ENCODE peak calls at places on chromosomes 6 and 20, in six cellular contexts. K is PC-9, F is Panc1, X is lower lobe of right lung, Q is A673, E is left ventricle myocardium inferior. T is an unnamed sample.
A peak's percentile ranks its signal among the peaks of the same experiment; 100 is the strongest.

GRCh38 chr6:166109608-166110007 is 58.0 kb downstream of the TBXT start:
- DNase-seq in Q (no peak), F (no peak), K (no peak), E (no peak), X (no peak), T (no peak)

GRCh38 chr20:25019381-25020155 is 27.0 kb upstream of the APMAP start:
- DNase-seq in F (no peak), K (no peak), E (no peak), X (no peak), Q (no peak), T (no peak)

GRCh38 chr6:97665410-97665809 is 382.4 kb upstream of the MMS22L start:
- DNase-seq in E (no peak), X (no peak), K (no peak), Q (no peak), F (no peak), T (no peak)

GRCh38 chr6:41135062-41135832 is 18.9 kb downstream of the TREML1 start:
- DNase-seq in X (no peak), K (no peak), F (no peak), Q (no peak), E (no peak), T (no peak)

GRCh38 chr20:25461281-25461650 is 53.8 kb downstream of the GINS1 start:
- DNase-seq in F (no peak), Q (no peak), E (no peak), K (no peak), X (no peak), T (no peak)

GRCh38 chr6:6709106-6709505 is 120.6 kb downstream of the LY86 start:
- DNase-seq in K (no peak), F (no peak), Q (no peak), X (no peak), E (no peak), T (no peak)

GRCh38 chr6:25485820-25486559 is 166.0 kb upstream of the SCGN start:
- DNase-seq in E (peak; percentile 66), Q (peak; percentile 65), K (no peak), F (no peak), X (no peak), T (no peak)

GRCh38 chr6:131877999-131878789 is 70.4 kb downstream of the ENPP1 start:
- DNase-seq in F (no peak), K (no peak), E (no peak), Q (no peak), X (no peak), T (no peak)

GRCh38 chr6:135225911-135226310 is 44.8 kb downstream of the MYB start:
- DNase-seq in F (no peak), Q (no peak), X (no peak), E (no peak), K (no peak), T (no peak)

GRCh38 chr20:4717816-4718215 is 3.9 kb upstream of the PRND start:
- DNase-seq in K (no peak), E (no peak), X (no peak), F (no peak), Q (peak; percentile 42), T (no peak)

GRCh38 chr6:109304284-109305015 is 77.8 kb downstream of the CD164 start:
- DNase-seq in E (no peak), F (no peak), X (no peak), K (no peak), Q (no peak), T (no peak)

GRCh38 chr6:54053893-54054391 is 57.3 kb upstream of the MLIP start:
- DNase-seq in X (no peak), F (peak; percentile 12), K (peak; percentile 68), E (no peak), Q (peak; percentile 74), T (peak; percentile 65)

GRCh38 chr20:36861625-36861874 is 14.4 kb upstream of the TLDC2 start:
- DNase-seq in K (no peak), X (no peak), E (peak; percentile 56), F (no peak), Q (no peak), T (no peak)

GRCh38 chr6:31352497-31353368 is 4.2 kb downstream of the HLA-B start:
- DNase-seq in E (no peak), K (no peak), F (no peak), X (no peak), Q (no peak), T (no peak)

GRCh38 chr20:32823737-32824588 is 4.2 kb downstream of the MAPRE1 start:
- DNase-seq in F (no peak), X (no peak), K (no peak), Q (no peak), E (no peak), T (no peak)

GRCh38 chr6:79233611-79234149 is 802 bp downstream of the HMGN3 start:
- DNase-seq in E (peak; percentile 90), X (peak; percentile 94), Q (peak; percentile 88), F (no peak), K (peak; percentile 66), T (peak; percentile 53)

GRCh38 chr6:82987951-82988350 is 77.7 kb downstream of the UBE3D start:
- DNase-seq in X (no peak), E (no peak), Q (no peak), F (no peak), K (no peak), T (no peak)

GRCh38 chr6:16723833-16724232 is 37.4 kb downstream of the ATXN1 start:
- DNase-seq in K (peak; percentile 54), X (no peak), F (peak; percentile 78), Q (peak; percentile 82), E (no peak), T (peak; percentile 87)

GRCh38 chr6:95248501-95248900 is 328.8 kb upstream of the MANEA start:
- DNase-seq in F (no peak), Q (peak; percentile 32), K (no peak), X (no peak), E (no peak), T (no peak)

GRCh38 chr6:118768904-118769325 is 117.5 kb upstream of the CEP85L start:
- DNase-seq in X (no peak), F (no peak), E (no peak), Q (no peak), K (peak; percentile 93), T (no peak)

GRCh38 chr6:9516207-9516606 is 898.7 kb downstream of the TFAP2A start:
- DNase-seq in X (no peak), E (no peak), K (peak; percentile 37), F (no peak), Q (no peak), T (peak; percentile 18)

GRCh38 chr6:129766959-129767728 is 57.2 kb upstream of the ARHGAP18 start:
- DNase-seq in K (peak; percentile 61), X (peak; percentile 51), Q (peak; percentile 85), F (no peak), E (peak; percentile 14), T (peak; percentile 55)

GRCh38 chr6:13120483-13121482 is 207.6 kb downstream of the TBC1D7 start:
- DNase-seq in K (no peak), X (no peak), Q (no peak), E (peak; percentile 41), F (no peak), T (no peak)

GRCh38 chr20:8260837-8261241 is 128.8 kb downstream of the PLCB1 start:
- DNase-seq in E (peak; percentile 25), K (no peak), F (no peak), X (no peak), Q (no peak), T (no peak)

GRCh38 chr6:72219536-72219935 is 333.2 kb downstream of the RIMS1 start:
- DNase-seq in F (no peak), X (no peak), E (no peak), K (no peak), Q (no peak), T (no peak)

GRCh38 chr20:46312075-46312944 is 4.0 kb upstream of the CDH22 start:
- DNase-seq in E (no peak), X (no peak), K (no peak), F (no peak), Q (peak; percentile 9), T (no peak)

GRCh38 chr6:111872521-111873177 is 603 bp downstream of the FYN start:
- DNase-seq in X (peak; percentile 46), Q (no peak), F (no peak), K (peak; percentile 46), E (peak; percentile 37), T (no peak)

GRCh38 chr6:167393731-167394130 is 68.8 kb downstream of the TTLL2 start:
- DNase-seq in K (no peak), Q (no peak), E (no peak), F (no peak), X (no peak), T (no peak)

GRCh38 chr20:57280221-57280620 is 13.8 kb upstream of the BMP7 start:
- DNase-seq in K (no peak), X (no peak), F (no peak), E (no peak), Q (no peak), T (no peak)

GRCh38 chr6:28635547-28636158 is 110.0 kb downstream of the GPX5 start:
- DNase-seq in E (no peak), K (no peak), F (no peak), X (no peak), Q (no peak), T (no peak)

GRCh38 chr6:98832282-98833100 is 1.9 kb upstream of the POU3F2 start:
- DNase-seq in Q (peak; percentile 43), X (no peak), F (no peak), E (no peak), K (no peak), T (peak; percentile 24)
- H3K4me3 ChIP-seq in Q (peak overlapping the region; percentile 91), X (peak overlapping the region; percentile 62), F (peak overlapping the region; percentile 45), E (peak overlapping the region; percentile 67), K (no peak overlapping the region), T (peak overlapping the region; percentile 55)

DNA sequence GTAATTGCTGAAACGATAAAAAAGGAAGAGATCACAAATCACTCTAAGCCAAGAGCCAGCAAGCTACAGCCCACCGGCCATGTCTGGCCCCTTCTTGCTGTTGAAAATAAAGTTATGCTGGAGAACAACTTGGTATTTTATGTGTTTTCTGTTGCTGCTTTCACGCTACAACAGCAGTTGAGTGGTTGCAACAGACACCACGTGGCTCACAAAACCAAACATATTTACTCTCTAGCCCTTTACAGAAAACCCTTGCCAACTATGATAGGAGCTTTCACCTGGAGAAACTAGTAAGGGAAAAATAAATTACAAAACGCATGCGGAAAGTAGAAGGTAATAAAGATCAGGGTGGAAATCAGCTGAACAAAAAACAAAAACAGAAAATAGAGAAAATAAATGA is 41.1 kb upstream of the SLCO4A1 start:
- DNase-seq in K (no peak), F (no peak), E (no peak), Q (no peak), X (no peak), T (no peak)
- H3K27me3 ChIP-seq in K (peaks cover 27% of the 10 kb centered on the region), F (no peaks in the 10 kb centered on the region), E (peaks cover 75% of the 10 kb centered on the region), Q (no peaks in the 10 kb centered on the region), X (no peaks in the 10 kb centered on the region), T (peaks cover 33% of the 10 kb centered on the region)

GRCh38 chr6:125812394-125813231 is 21.9 kb downstream of the NCOA7 start:
- DNase-seq in Q (peak; percentile 50), F (no peak), K (peak; percentile 56), X (no peak), E (no peak), T (peak; percentile 89)
- H3K27ac ChIP-seq in Q (peak overlapping the region; percentile 18), F (peak overlapping the region; percentile 40), K (peak overlapping the region; percentile 20), X (peak overlapping the region; percentile 61), E (peak overlapping the region; percentile 65), T (peak overlapping the region; percentile 91)

DNA sequence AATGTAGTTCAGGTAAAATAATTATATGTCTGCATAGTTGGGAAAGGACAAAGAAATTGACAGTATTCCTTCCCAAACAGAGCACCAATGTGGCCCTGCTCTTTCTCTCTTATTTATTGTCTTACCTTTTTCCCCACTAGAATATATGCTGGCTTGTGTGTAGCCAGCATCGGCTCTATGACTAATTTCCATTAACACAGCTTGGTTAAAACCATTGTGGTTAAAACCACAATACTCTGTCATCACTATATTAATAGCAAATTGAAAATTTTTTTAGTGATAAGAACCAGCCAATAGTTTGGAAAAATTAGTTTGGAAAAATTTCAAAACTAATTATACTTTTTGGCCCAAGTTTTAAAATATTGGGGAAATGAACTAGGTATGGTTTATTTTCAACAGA is 535.1 kb downstream of the UTRN start:
- DNase-seq in K (no peak), E (no peak), X (no peak), Q (no peak), F (no peak), T (no peak)
- H3K4me3 ChIP-seq in K (no peak overlapping the region), E (no peak overlapping the region), X (no peak overlapping the region), Q (no peak overlapping the region), F (no peak overlapping the region), T (no peak overlapping the region)